ENCODE peak calls at places on chromosome 12, in seven cellular contexts. A, W, X, E, T, L and Y are unnamed samples. For H3K9me3, the result is how much of the 10 kb centered on the place peaks cover.

GRCh38 chr12:48351022-48351708 is 446 bp upstream of the ZNF641 start:
- DNase-seq in W (no peak), A (peak), T (no peak), X (peak), L (peak), E (peak), Y (peak)

GRCh38 chr12:6376079-6376941 is 947 bp upstream of the SCNN1A start:
- DNase-seq in W (no peak), A (peak), L (no peak), T (no peak), X (peak), E (peak), Y (peak)

GRCh38 chr12:69099201-69099837 is 140.1 kb upstream of the CPSF6 start:
- DNase-seq in E (peak), A (no peak), W (no peak), T (no peak), X (no peak), L (no peak), Y (no peak)

GRCh38 chr12:89183985-89184435 is 168.3 kb downstream of the DUSP6 start:
- DNase-seq in X (no peak), A (peak), L (no peak), T (no peak), E (no peak), W (no peak), Y (no peak)

GRCh38 chr12:125346361-125346760 is 281.1 kb downstream of the AACS start:
- DNase-seq in L (no peak), X (no peak), W (no peak), T (no peak), E (no peak), A (no peak), Y (no peak)

GRCh38 chr12:53561590-53561953 is 54.3 kb upstream of the NPFF start:
- DNase-seq in L (peak), A (no peak), E (no peak), W (no peak), X (no peak), T (no peak), Y (no peak)

GRCh38 chr12:115922952-115923564 is 354.4 kb downstream of the MED13L start:
- DNase-seq in L (no peak), E (no peak), A (no peak), T (no peak), X (no peak), W (no peak), Y (no peak)

GRCh38 chr12:29673346-29673745 is 110.4 kb downstream of the TMTC1 start:
- DNase-seq in E (no peak), W (no peak), T (no peak), L (no peak), A (no peak), X (no peak), Y (no peak)

GRCh38 chr12:53508534-53509199 is 1.4 kb upstream of the NPFF start:
- DNase-seq in W (peak), A (peak), E (peak), L (no peak), T (peak), X (peak), Y (peak)

GRCh38 chr12:130413909-130414308 is 76.2 kb downstream of the PIWIL1 start:
- DNase-seq in X (no peak), A (no peak), L (no peak), T (no peak), W (no peak), E (no peak), Y (no peak)

GRCh38 chr12:64663019-64663418 is 52.7 kb downstream of the RASSF3 start:
- DNase-seq in A (no peak), W (no peak), T (no peak), L (no peak), X (no peak), E (no peak), Y (no peak)

GRCh38 chr12:91687052-91688017 is 458.3 kb downstream of the BTG1 start:
- DNase-seq in T (no peak), X (no peak), W (peak), A (no peak), E (no peak), L (peak), Y (no peak)

GRCh38 chr12:56803750-56804149 is 40.6 kb downstream of the HSD17B6 start:
- DNase-seq in A (no peak), T (no peak), X (no peak), W (no peak), E (no peak), L (no peak), Y (no peak)

GRCh38 chr12:3458041-3458440 is 33.0 kb upstream of the PRMT8 start:
- DNase-seq in L (peak), E (peak), T (no peak), A (no peak), W (no peak), X (no peak), Y (no peak)

GRCh38 chr12:85244561-85244960 is 35.5 kb upstream of the ALX1 start:
- DNase-seq in X (no peak), T (no peak), W (no peak), E (no peak), L (no peak), A (no peak), Y (no peak)

GRCh38 chr12:3542911-3543310 is 51.9 kb downstream of the PRMT8 start:
- DNase-seq in T (no peak), E (no peak), A (no peak), L (no peak), X (no peak), W (no peak), Y (no peak)

GRCh38 chr12:15669256-15669948 is 119.8 kb downstream of the EPS8 start:
- DNase-seq in A (no peak), L (no peak), T (no peak), E (no peak), W (no peak), X (no peak), Y (no peak)

GRCh38 chr12:118058881-118059644 is 1.9 kb downstream of the WSB2 start:
- DNase-seq in A (no peak), T (no peak), L (no peak), X (no peak), E (no peak), W (no peak), Y (no peak)

GRCh38 chr12:15323530-15323929 is 1.2 kb downstream of the PTPRO start:
- DNase-seq in L (no peak), W (no peak), X (no peak), T (no peak), A (no peak), E (no peak), Y (no peak)

GRCh38 chr12:41919526-41920305 is 225.0 kb downstream of the GXYLT1 start:
- DNase-seq in A (no peak), L (no peak), E (no peak), X (no peak), W (no peak), T (no peak), Y (no peak)

GRCh38 chr12:80937391-80938238 is at the start of gene LIN7A:
- DNase-seq in E (peak), X (peak), L (no peak), W (no peak), T (no peak), A (peak), Y (peak)

GRCh38 chr12:92753976-92754885 is 51.4 kb downstream of the PLEKHG7 start:
- DNase-seq in W (no peak), L (no peak), T (no peak), E (no peak), A (no peak), X (no peak), Y (no peak)

GRCh38 chr12:52543985-52544888 is 8.7 kb downstream of the KRT71 start:
- DNase-seq in W (no peak), X (no peak), T (no peak), E (peak), A (peak), L (no peak), Y (peak)

GRCh38 chr12:79127268-79127895 is 262.8 kb downstream of the SYT1 start:
- DNase-seq in W (no peak), E (no peak), L (no peak), T (no peak), A (no peak), X (no peak), Y (no peak)

GRCh38 chr12:54475542-54475941 is 2.1 kb upstream of the GTSF1 start:
- DNase-seq in E (no peak), X (no peak), A (no peak), L (no peak), T (no peak), W (no peak), Y (no peak)

GRCh38 chr12:16920451-16920850 is 314.5 kb upstream of the LMO3 start:
- DNase-seq in T (no peak), A (no peak), X (no peak), W (no peak), E (no peak), L (no peak), Y (no peak)

GRCh38 chr12:48023386-48023785 is 19.1 kb upstream of the COL2A1 start:
- DNase-seq in A (no peak), L (no peak), X (no peak), T (no peak), W (no peak), E (no peak), Y (peak)

GRCh38 chr12:70644836-70645235 is 7.6 kb upstream of the PTPRB start:
- DNase-seq in A (no peak), E (no peak), W (no peak), L (no peak), T (no peak), X (no peak), Y (no peak)

GRCh38 chr12:27896419-27896990 is 76.0 kb downstream of the PTHLH start:
- DNase-seq in T (no peak), L (no peak), E (no peak), W (no peak), A (no peak), X (no peak), Y (no peak)

GRCh38 chr12:65526311-65526710 is 247.8 kb downstream of the MSRB3 start:
- DNase-seq in E (no peak), X (no peak), W (no peak), T (no peak), L (no peak), A (no peak), Y (no peak)

GRCh38 chr12:86050010-86050409 is 175.9 kb downstream of the NTS start:
- DNase-seq in A (no peak), L (no peak), E (no peak), T (no peak), X (no peak), W (no peak), Y (no peak)

GRCh38 chr12:128856035-128856790 is 2.9 kb downstream of the GLT1D1 start:
- DNase-seq in L (no peak), X (no peak), T (no peak), W (no peak), E (no peak), A (no peak), Y (no peak)

GRCh38 chr12:50232771-50233209 is 50.5 kb downstream of the LIMA1 start:
- DNase-seq in T (no peak), W (no peak), L (no peak), A (peak), X (no peak), E (no peak), Y (no peak)

GRCh38 chr12:64392221-64392620 is 1.7 kb upstream of the C12orf56 start:
- DNase-seq in T (no peak), L (no peak), X (no peak), E (no peak), A (no peak), W (no peak), Y (no peak)

GRCh38 chr12:1566449-1567135 is 27.8 kb downstream of the FBXL14 start:
- DNase-seq in E (no peak), T (no peak), X (no peak), L (no peak), A (no peak), W (no peak), Y (no peak)

GRCh38 chr12:34287986-34288962 is 266.0 kb downstream of the ALG10 start:
- DNase-seq in E (peak), T (no peak), X (peak), W (no peak), A (no peak), L (no peak), Y (no peak)

GRCh38 chr12:93231938-93232337 is 145.8 kb upstream of the NUDT4 start:
- DNase-seq in X (no peak), T (no peak), A (no peak), W (no peak), L (no peak), E (no peak), Y (no peak)

GRCh38 chr12:6650832-6651231 is 3.6 kb upstream of the ACRBP start:
- DNase-seq in W (no peak), E (no peak), T (no peak), A (no peak), L (no peak), X (no peak), Y (no peak)

GRCh38 chr12:53973093-53974042 is at the start of gene HOXC11:
- DNase-seq in T (no peak), A (no peak), X (no peak), E (peak), W (no peak), L (no peak), Y (no peak)

GRCh38 chr12:120264511-120265202 is 873 bp downstream of the PXN start:
- DNase-seq in L (no peak), X (no peak), E (no peak), T (no peak), W (no peak), A (peak), Y (no peak)
- H3K27ac ChIP-seq in L (peak), X (peak), E (no peak), T (peak), W (peak), A (peak), Y (peak)

GRCh38 chr12:133221241-133221640 is 14.4 kb downstream of the ANHX start:
- DNase-seq in A (no peak), T (no peak), X (no peak), E (no peak), L (no peak), W (no peak), Y (no peak)

GRCh38 chr12:133217219-133217618 is 18.5 kb downstream of the ANHX start:
- DNase-seq in L (no peak), X (no peak), W (no peak), T (no peak), E (no peak), A (no peak), Y (no peak)

GRCh38 chr12:133215724-133216123 is 20.0 kb downstream of the ANHX start:
- DNase-seq in T (no peak), A (no peak), L (no peak), E (no peak), X (no peak), W (no peak), Y (no peak)

GRCh38 chr12:133222211-133222610 is 13.5 kb downstream of the ANHX start:
- DNase-seq in W (no peak), X (no peak), T (no peak), E (peak), A (no peak), L (no peak), Y (no peak)

DNA sequence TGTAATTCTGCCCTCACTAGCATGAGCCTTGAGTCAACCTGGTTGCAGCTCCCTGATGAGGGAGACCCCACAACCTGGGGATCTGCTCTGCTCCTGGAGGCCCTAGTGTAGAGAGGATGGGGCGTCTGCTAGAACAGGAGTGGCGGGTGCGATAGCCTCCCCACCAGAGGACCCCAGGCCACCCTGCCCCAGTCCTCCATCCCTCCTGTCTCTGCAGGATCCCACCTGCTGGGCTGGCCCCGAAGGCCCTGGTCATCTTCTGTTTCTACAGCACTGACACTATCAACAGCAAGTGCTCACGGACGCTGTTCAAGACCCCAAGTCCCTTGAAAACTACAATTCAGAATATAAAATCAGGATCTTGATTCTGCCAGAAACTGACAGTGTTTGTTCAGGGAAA is 15.2 kb downstream of the ANHX start:
- DNase-seq in W (no peak), E (no peak), X (no peak), A (no peak), L (no peak), T (no peak), Y (no peak)
- H3K9me3 ChIP-seq in W (half or more), E (half or more), X (under half), A (under half), L (under half), T (under half), Y (under half)

GRCh38 chr12:131990066-131990979 is 40.6 kb downstream of the EP400 start:
- DNase-seq in E (peak), T (no peak), L (no peak), A (no peak), W (no peak), X (no peak), Y (peak)
- H3K27ac ChIP-seq in E (peak), T (no peak), L (no peak), A (no peak), W (no peak), X (no peak), Y (no peak)

GRCh38 chr12:67921286-67921685 is 68.0 kb upstream of the IFNG-AS1 start:
- DNase-seq in X (no peak), W (no peak), E (no peak), T (no peak), L (no peak), A (no peak), Y (no peak)
- H3K9me3 ChIP-seq in X (under half), W (under half), E (under half), T (under half), L (under half), A (under half), Y (under half)

GRCh38 chr12:12689672-12690287 is 6.2 kb downstream of the GPR19 start:
- DNase-seq in A (no peak), E (no peak), X (no peak), T (no peak), L (no peak), W (no peak), Y (no peak)
- H3K27ac ChIP-seq in A (no peak), E (no peak), X (no peak), T (no peak), L (no peak), W (no peak), Y (no peak)

DNA sequence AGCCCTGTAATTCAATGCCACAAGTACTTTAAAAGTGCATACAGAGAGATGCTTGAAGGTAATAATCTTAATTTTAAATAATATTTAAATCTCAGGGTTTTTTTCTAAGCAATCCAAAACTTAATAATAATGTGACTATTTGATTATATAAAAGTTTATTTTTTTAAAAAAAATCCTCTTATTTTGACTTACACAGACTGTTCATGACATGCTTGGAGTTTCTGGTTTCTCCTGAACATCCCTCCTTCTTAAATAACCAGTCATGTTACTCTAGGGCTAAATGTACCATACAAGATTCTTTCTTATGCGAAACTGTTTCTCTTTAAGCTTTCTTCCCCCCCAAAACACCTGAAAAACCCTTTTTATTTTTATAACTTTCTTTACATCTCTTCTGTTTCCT is 58.2 kb upstream of the SLC2A13 start:
- DNase-seq in W (no peak), L (no peak), E (no peak), T (no peak), X (no peak), A (no peak), Y (no peak)
- H3K9me3 ChIP-seq in W (under half), L (under half), E (under half), T (under half), X (under half), A (under half), Y (under half)

DNA sequence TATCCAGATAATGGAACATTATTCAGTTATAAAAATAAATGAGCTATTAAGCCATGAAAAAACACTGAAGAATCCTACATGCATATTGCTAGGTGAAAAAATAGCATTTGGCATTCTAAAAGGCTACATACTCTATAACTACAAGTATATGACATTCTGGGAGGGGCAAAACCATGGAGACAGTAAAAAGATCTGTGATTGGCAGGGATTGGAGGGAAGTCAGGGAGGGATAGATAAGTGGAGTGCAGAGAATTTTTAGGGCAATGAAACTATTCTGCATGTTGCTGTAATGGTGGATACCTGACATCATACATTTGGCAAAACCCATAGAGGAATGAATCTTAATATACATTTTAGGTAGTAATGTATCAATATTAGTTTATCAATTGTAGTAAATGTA is 63.1 kb upstream of the SLC38A2 start:
- DNase-seq in X (no peak), E (no peak), T (no peak), L (no peak), W (no peak), A (no peak), Y (no peak)
- H3K27ac ChIP-seq in X (no peak), E (no peak), T (no peak), L (peak), W (no peak), A (no peak), Y (no peak)

GRCh38 chr12:58896278-58896677 is 24.0 kb downstream of the LRIG3 start:
- DNase-seq in E (no peak), L (no peak), T (no peak), W (no peak), A (no peak), X (no peak), Y (no peak)

GRCh38 chr12:58897969-58898368 is 22.3 kb downstream of the LRIG3 start:
- DNase-seq in T (no peak), W (no peak), A (no peak), L (no peak), X (no peak), E (no peak), Y (no peak)

GRCh38 chr12:58895053-58895452 is 25.3 kb downstream of the LRIG3 start:
- DNase-seq in W (no peak), T (no peak), X (no peak), E (no peak), A (no peak), L (no peak), Y (no peak)

GRCh38 chr12:58893421-58893986 is 26.8 kb downstream of the LRIG3 start:
- DNase-seq in T (no peak), W (no peak), X (no peak), E (no peak), L (no peak), A (no peak), Y (no peak)

DNA sequence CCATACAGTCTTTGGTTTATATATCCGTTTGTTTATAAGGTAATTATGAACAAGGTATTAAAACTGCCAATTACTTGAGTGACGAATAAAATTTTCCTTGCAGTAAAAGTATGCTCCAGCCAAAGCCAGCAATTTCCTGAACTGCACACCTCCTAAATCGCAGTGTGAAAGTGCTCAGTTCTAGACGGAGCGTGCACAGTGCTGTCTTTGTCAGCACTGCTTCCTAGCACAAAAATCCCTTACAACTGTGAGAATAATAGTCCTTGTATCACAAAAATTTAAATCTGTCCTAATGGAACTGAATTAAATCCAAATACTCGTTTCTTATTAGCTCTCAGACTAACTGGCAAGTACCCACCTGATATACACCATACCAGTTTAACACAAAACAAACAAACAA is 26.3 kb downstream of the LRIG3 start:
- DNase-seq in A (no peak), E (no peak), L (no peak), T (no peak), W (no peak), X (no peak), Y (no peak)
- H3K9me3 ChIP-seq in A (under half), E (under half), L (under half), T (under half), W (under half), X (under half), Y (under half)

GRCh38 chr12:122106891-122107660 is 28.5 kb downstream of the MLXIP start:
- DNase-seq in W (no peak), A (peak), L (no peak), T (no peak), E (no peak), X (no peak), Y (no peak)
- H3K27ac ChIP-seq in W (no peak), A (peak), L (no peak), T (no peak), E (no peak), X (no peak), Y (no peak)